ENCODE peak calls at places on chromosome 9, in ten cellular contexts. G is sigmoid colon, E is neural progenitor cell, X is HepG2, J is A549, V is IMR-90, D is brain microvascular endothelial cell, Q is AG04450, H is fibroblast of mammary gland, F is fibroblast of lung. S is an unnamed sample.

GRCh38 chr9:131262327-131263032 is 13.8 kb downstream of the FAM78A start:
- DNase-seq in G (no peak), E (no peak), X (no peak), J (no peak), V (peak; percentile 25), D (no peak), Q (no peak), H (no peak), F (no peak), S (no peak)

GRCh38 chr9:571066-571465 is 270.4 kb upstream of the DMRT1 start:
- DNase-seq in G (no peak), E (no peak), X (no peak), J (no peak), V (no peak), D (no peak), Q (no peak), H (no peak), F (no peak), S (peak; percentile 53)

GRCh38 chr9:109012876-109013677 is at the start of gene CTNNAL1:
- DNase-seq in G (peak; percentile 98), E (peak; percentile 96), X (peak; percentile 82), J (peak; percentile 81), V (peak; percentile 81), D (peak; percentile 87), Q (peak; percentile 54), H (peak; percentile 76), F (peak; percentile 85), S (no peak)

GRCh38 chr9:101219030-101219429 is 165.8 kb downstream of the BAAT start:
- DNase-seq in G (no peak), E (no peak), X (no peak), J (no peak), V (no peak), D (no peak), Q (no peak), H (no peak), F (no peak), S (no peak)

GRCh38 chr9:98074119-98074990 is 17.8 kb downstream of the NANS start:
- DNase-seq in G (no peak), E (peak; percentile 70), X (peak; percentile 36), J (peak; percentile 65), V (peak; percentile 59), D (peak; percentile 44), Q (no peak), H (peak; percentile 62), F (peak; percentile 60), S (no peak)

GRCh38 chr9:134789168-134789567 is 91.4 kb upstream of the FCN2 start:
- DNase-seq in G (no peak), E (no peak), X (no peak), J (no peak), V (no peak), D (no peak), Q (no peak), H (no peak), F (no peak), S (no peak)

GRCh38 chr9:94084314-94084713 is at the start of gene PTPDC1:
- DNase-seq in G (no peak), E (peak; percentile 78), X (peak; percentile 35), J (no peak), V (peak; percentile 89), D (peak; percentile 70), Q (peak; percentile 62), H (peak; percentile 75), F (peak; percentile 92), S (no peak)

GRCh38 chr9:112537561-112537960 is 50.9 kb downstream of the KIAA1958 start:
- DNase-seq in G (no peak), E (no peak), X (no peak), J (no peak), V (no peak), D (no peak), Q (no peak), H (no peak), F (no peak), S (no peak)

GRCh38 chr9:134304712-134305111 is 21.5 kb upstream of the RXRA start:
- DNase-seq in G (no peak), E (no peak), X (no peak), J (no peak), V (no peak), D (no peak), Q (no peak), H (no peak), F (no peak), S (no peak)

GRCh38 chr9:120592210-120592609 is 12.2 kb upstream of the CDK5RAP2 start:
- DNase-seq in G (no peak), E (no peak), X (no peak), J (no peak), V (no peak), D (no peak), Q (no peak), H (no peak), F (no peak), S (no peak)

GRCh38 chr9:15278839-15279238 is 28.2 kb downstream of the TTC39B start:
- DNase-seq in G (no peak), E (no peak), X (no peak), J (no peak), V (no peak), D (no peak), Q (no peak), H (no peak), F (no peak), S (no peak)

GRCh38 chr9:35114921-35115341 is 731 bp downstream of the ATOSB start:
- DNase-seq in G (peak; percentile 82), E (peak; percentile 58), X (no peak), J (no peak), V (no peak), D (peak; percentile 28), Q (no peak), H (peak; percentile 55), F (no peak), S (no peak)

GRCh38 chr9:69204378-69204777 is 30.3 kb downstream of the TJP2 start:
- DNase-seq in G (no peak), E (no peak), X (no peak), J (no peak), V (no peak), D (peak; percentile 26), Q (no peak), H (no peak), F (peak; percentile 50), S (no peak)

GRCh38 chr9:133067813-133068212 is 6.0 kb downstream of the CEL start:
- DNase-seq in G (no peak), E (no peak), X (no peak), J (no peak), V (no peak), D (no peak), Q (no peak), H (no peak), F (no peak), S (no peak)

GRCh38 chr9:113807173-113808061 is 68.7 kb upstream of the ZNF618 start:
- DNase-seq in G (peak; percentile 75), E (peak; percentile 60), X (peak; percentile 19), J (peak; percentile 84), V (peak; percentile 60), D (peak; percentile 64), Q (peak; percentile 13), H (peak; percentile 68), F (peak; percentile 77), S (no peak)
- H3K4me3 ChIP-seq in G (no peak overlapping the region), E (no peak overlapping the region), X (no peak overlapping the region), J (no peak overlapping the region), V (no peak overlapping the region), D (no peak overlapping the region), Q (peak overlapping the region; percentile 31), H (peak overlapping the region; percentile 41), F (no peak overlapping the region), S (peak overlapping the region; percentile 31)

GRCh38 chr9:72615931-72616330 is 94.5 kb downstream of the TMC1 start:
- DNase-seq in G (no peak), E (no peak), X (no peak), J (no peak), V (peak; percentile 5), D (no peak), Q (no peak), H (peak; percentile 32), F (no peak), S (no peak)

GRCh38 chr9:72614057-72614456 is 92.6 kb downstream of the TMC1 start:
- DNase-seq in G (no peak), E (no peak), X (no peak), J (no peak), V (no peak), D (no peak), Q (no peak), H (peak; percentile 10), F (no peak), S (no peak)

GRCh38 chr9:72612449-72612848 is 91.0 kb downstream of the TMC1 start:
- DNase-seq in G (no peak), E (no peak), X (no peak), J (no peak), V (no peak), D (no peak), Q (no peak), H (no peak), F (peak; percentile 12), S (no peak)
- TF ChIP-seq CTCF in G (no peak), E (no peak), X (no peak), J (peak; percentile 12), V (peak; percentile 33), D (no peak), Q (peak; percentile 26), H (peak; percentile 10), F (no peak), S (peak; percentile 31)

GRCh38 chr9:29730096-29730621 is 2156.9 kb upstream of the C9orf72 start:
- DNase-seq in G (no peak), E (no peak), X (no peak), J (no peak), V (no peak), D (no peak), Q (no peak), H (no peak), F (no peak), S (no peak)
- H3K4me3 ChIP-seq in G (no peak overlapping the region), E (no peak overlapping the region), X (no peak overlapping the region), J (no peak overlapping the region), V (no peak overlapping the region), D (no peak overlapping the region), Q (no peak overlapping the region), H (no peak overlapping the region), F (no peak overlapping the region), S (no peak overlapping the region)

GRCh38 chr9:126459965-126460843 is 133.6 kb downstream of the MVB12B start:
- DNase-seq in G (no peak), E (no peak), X (no peak), J (no peak), V (peak; percentile 13), D (no peak), Q (peak; percentile 20), H (no peak), F (peak; percentile 12), S (no peak)
- TF ChIP-seq CTCF in G (no peak), E (no peak), X (no peak), J (no peak), V (no peak), D (no peak), Q (no peak), H (no peak), F (no peak), S (no peak)

DNA sequence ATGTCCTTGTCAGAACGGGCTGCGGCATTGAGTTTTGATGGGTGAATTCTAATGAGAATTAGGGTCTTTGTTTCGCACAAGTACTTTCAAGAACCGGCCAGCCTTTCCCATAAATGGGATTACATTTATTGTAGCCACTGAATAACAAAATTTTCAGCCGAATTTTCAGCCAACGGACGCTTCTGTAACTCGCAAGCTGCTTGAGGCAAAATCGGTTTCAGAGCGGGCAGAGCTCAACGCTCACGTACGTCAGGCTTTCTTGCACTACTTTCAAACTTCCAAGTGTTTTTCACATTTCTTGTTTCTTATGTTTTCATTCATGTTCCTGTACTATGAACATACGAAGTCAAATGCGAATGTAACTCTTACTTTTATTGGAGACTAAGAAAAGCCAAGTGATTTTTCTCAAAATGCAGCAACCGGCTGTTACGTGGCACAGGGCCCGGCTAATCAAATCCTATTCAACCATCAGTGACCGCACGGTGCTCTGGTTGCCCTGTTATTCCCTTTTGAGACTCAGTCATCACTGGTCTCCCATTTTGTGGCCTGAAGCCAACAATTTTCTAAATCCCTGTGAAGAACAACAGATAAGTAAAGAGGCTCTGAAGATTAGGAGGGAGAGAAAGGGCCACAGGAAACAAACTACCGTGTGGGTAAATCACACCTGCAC is 68.5 kb downstream of the SLC28A3 start:
- DNase-seq in G (no peak), E (peak; percentile 18), X (no peak), J (no peak), V (peak; percentile 13), D (no peak), Q (no peak), H (no peak), F (peak; percentile 28), S (no peak)
- H3K4me3 ChIP-seq in G (no peak overlapping the region), E (peak overlapping the region; percentile 44), X (no peak overlapping the region), J (no peak overlapping the region), V (peak overlapping the region; percentile 24), D (peak overlapping the region; percentile 42), Q (peak overlapping the region; percentile 51), H (peak overlapping the region; percentile 14), F (peak overlapping the region; percentile 44), S (peak overlapping the region; percentile 39)

S was measured in epithelial cell of proximal tubule.